ENCODE peak calls at places on chromosomes 11 and 22, in seven cellular contexts. J is adipocyte, A is left lung, V is lung, W is stomach, B is ovary, S is upper lobe of right lung. I is an unnamed sample. For H3K9me3 and H3K4me1, the result is how much of the 10 kb centered on the place peaks cover.

GRCh38 chr11:30786392-30787120 is 200.4 kb upstream of the MPPED2 start:
- DNase-seq in S (no peak), A (no peak), B (no peak), V (no peak), W (no peak), J (no peak), I (no peak)

GRCh38 chr11:26186389-26186788 is 145.5 kb upstream of the ANO3 start:
- DNase-seq in W (no peak), B (no peak), S (no peak), V (no peak), J (no peak), A (no peak), I (no peak)

GRCh38 chr11:47412152-47412746 is 3.9 kb downstream of the SLC39A13 start:
- DNase-seq in W (peak), S (peak), J (peak), B (peak), V (peak), A (peak), I (peak)

GRCh38 chr11:24239930-24240329 is 256.9 kb upstream of the LUZP2 start:
- DNase-seq in W (no peak), S (no peak), J (no peak), V (no peak), B (no peak), A (no peak), I (no peak)

GRCh38 chr11:19345519-19345847 is 104.7 kb upstream of the E2F8 start:
- DNase-seq in W (no peak), J (peak), S (no peak), A (peak), B (no peak), V (no peak), I (no peak)

GRCh38 chr22:30513462-30513861 is 8.0 kb upstream of the SEC14L4 start:
- DNase-seq in J (no peak), S (no peak), W (no peak), B (no peak), V (no peak), A (no peak), I (no peak)

GRCh38 chr11:17822021-17822781 is 87.6 kb downstream of the KCNC1 start:
- DNase-seq in J (peak), B (no peak), A (no peak), S (no peak), W (no peak), V (no peak), I (no peak)

GRCh38 chr11:107752954-107753822 is 41.3 kb upstream of the SLN start:
- DNase-seq in A (no peak), W (no peak), J (no peak), V (no peak), S (no peak), B (no peak), I (no peak)

GRCh38 chr11:47143322-47143721 is 33.4 kb downstream of the ARFGAP2 start:
- DNase-seq in V (no peak), S (no peak), A (no peak), W (no peak), B (peak), J (peak), I (no peak)

GRCh38 chr22:20237480-20238440 is 30.4 kb downstream of the RTN4R start:
- DNase-seq in V (no peak), J (peak), W (no peak), B (peak), A (no peak), S (no peak), I (no peak)

GRCh38 chr11:4626207-4627105 is 10.8 kb upstream of the OR51D1 start:
- DNase-seq in S (no peak), W (peak), J (peak), V (peak), A (no peak), B (peak), I (peak)

GRCh38 chr11:62880803-62881578 is at the start of gene SLC3A2:
- DNase-seq in B (peak), V (peak), J (peak), A (peak), S (peak), W (peak), I (peak)

GRCh38 chr22:36383110-36383581 is 4.6 kb downstream of the MYH9 start:
- DNase-seq in V (no peak), S (no peak), A (no peak), B (no peak), J (peak), W (peak), I (no peak)

GRCh38 chr22:39738746-39739145 is 154.8 kb downstream of the ENTHD1 start:
- DNase-seq in W (no peak), J (peak), V (no peak), B (no peak), S (no peak), A (no peak), I (no peak)

GRCh38 chr11:77055913-77056312 is 10.9 kb upstream of the CAPN5 start:
- DNase-seq in W (no peak), S (no peak), V (no peak), A (no peak), B (no peak), J (no peak), I (no peak)

GRCh38 chr11:35335226-35335625 is 84.1 kb downstream of the SLC1A2 start:
- DNase-seq in V (no peak), S (no peak), W (no peak), J (no peak), A (no peak), B (no peak), I (no peak)

GRCh38 chr22:42992092-42992491 is 22.9 kb downstream of the PACSIN2 start:
- DNase-seq in V (no peak), J (no peak), W (no peak), S (no peak), B (no peak), A (no peak), I (no peak)
- H3K9me3 ChIP-seq in V (under half), J (under half), W (under half), S (under half), B (under half), A (under half), I (under half)

DNA sequence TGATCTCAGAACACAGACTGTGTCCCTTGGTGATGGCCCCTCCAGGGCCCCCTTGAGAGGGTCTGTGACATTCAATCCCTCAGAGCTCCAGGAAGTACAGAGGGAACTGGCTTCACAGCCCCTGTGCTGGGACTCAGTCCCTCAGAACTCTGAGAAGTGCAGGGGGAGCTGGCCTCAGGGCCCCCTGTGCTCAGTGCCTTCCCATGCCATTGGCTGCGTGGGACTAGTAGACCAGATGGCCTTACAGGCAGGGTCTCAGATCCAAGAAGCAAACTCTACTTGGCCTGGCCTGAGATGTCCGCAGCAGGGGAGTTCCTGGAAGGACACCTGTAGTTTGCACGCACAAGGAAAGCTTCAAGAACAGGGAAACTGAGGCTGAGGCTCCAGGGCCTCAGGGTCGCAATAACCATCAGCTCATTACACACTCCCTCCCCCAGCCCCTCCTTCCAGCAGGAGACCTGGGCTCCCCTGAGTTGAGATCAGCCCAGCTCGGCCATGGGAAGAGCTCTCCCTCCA is 138.4 kb downstream of the BRD1 start:
- DNase-seq in A (no peak), V (no peak), J (no peak), W (no peak), S (no peak), B (no peak), I (no peak)
- H3K4me1 ChIP-seq in A (under half), V (under half), J (under half), W (under half), S (under half), B (under half), I (under half)

GRCh38 chr11:124896821-124897391 is 759 bp downstream of the ROBO4 start:
- DNase-seq in J (no peak), A (no peak), B (peak), S (no peak), W (no peak), V (no peak), I (no peak)
- H3K4me3 ChIP-seq in J (no peak), A (peak), B (no peak), S (peak), W (peak), V (peak), I (no peak)

GRCh38 chr11:83374311-83374710 is 88.1 kb upstream of the CCDC90B start:
- DNase-seq in J (no peak), S (no peak), W (no peak), A (no peak), V (no peak), B (no peak), I (no peak)

GRCh38 chr11:83367745-83368144 is 81.6 kb upstream of the CCDC90B start:
- DNase-seq in W (no peak), B (no peak), V (no peak), A (no peak), S (no peak), J (no peak), I (no peak)

GRCh38 chr11:83371489-83371888 is 85.3 kb upstream of the CCDC90B start:
- DNase-seq in J (no peak), V (no peak), S (no peak), W (no peak), B (no peak), A (no peak), I (no peak)
- H3K9me3 ChIP-seq in J (under half), V (under half), S (under half), W (under half), B (under half), A (under half), I (under half)

DNA sequence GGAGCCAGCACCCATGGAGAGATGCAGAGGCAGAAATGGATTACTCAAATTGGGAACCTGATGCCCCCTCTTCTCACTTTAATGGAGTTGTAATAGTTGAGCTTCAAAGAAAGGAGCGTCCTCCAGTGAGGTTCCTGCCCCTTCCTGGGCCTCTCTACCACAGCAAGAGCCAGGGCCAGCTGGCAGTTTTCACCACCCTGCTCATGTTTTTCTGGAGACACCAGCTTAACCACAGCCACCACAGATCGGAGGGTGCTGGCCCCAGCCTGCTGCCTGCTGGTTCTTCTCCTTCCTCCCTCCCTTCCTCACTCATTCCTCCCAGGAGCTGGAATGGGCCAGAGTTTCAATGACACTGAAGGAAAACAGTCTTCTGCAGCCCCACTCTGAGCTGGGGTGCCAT is 57.8 kb downstream of the TRAF6 start:
- DNase-seq in A (no peak), J (peak), W (no peak), V (no peak), B (no peak), S (no peak), I (no peak)
- H3K4me1 ChIP-seq in A (half or more), J (under half), W (under half), V (under half), B (under half), S (under half), I (under half)

GRCh38 chr11:104899226-104899625 is 966 bp upstream of the CASP12 start:
- DNase-seq in V (no peak), J (no peak), A (no peak), S (no peak), B (no peak), W (no peak), I (no peak)

GRCh38 chr11:104897891-104898684 is at the start of gene CASP12:
- DNase-seq in J (peak), B (no peak), W (no peak), A (no peak), S (no peak), V (no peak), I (no peak)

GRCh38 chr11:104893876-104894275 is 4.4 kb downstream of the CASP12 start:
- DNase-seq in A (no peak), W (no peak), B (no peak), V (no peak), S (no peak), J (no peak), I (no peak)

GRCh38 chr11:104895619-104896018 is 2.6 kb downstream of the CASP12 start:
- DNase-seq in S (no peak), J (no peak), B (no peak), W (no peak), V (no peak), A (no peak), I (no peak)

GRCh38 chr11:104898685-104899013 is 389 bp upstream of the CASP12 start:
- DNase-seq in B (no peak), W (no peak), A (no peak), J (peak), V (no peak), S (no peak), I (no peak)
- H3K4me3 ChIP-seq in B (peak), W (peak), A (no peak), J (peak), V (no peak), S (peak), I (no peak)

GRCh38 chr11:37142591-37142990 is 544.6 kb upstream of the RAG2 start:
- DNase-seq in A (no peak), V (no peak), B (no peak), J (no peak), S (no peak), W (no peak), I (no peak)

GRCh38 chr11:37141707-37142106 is 543.7 kb upstream of the RAG2 start:
- DNase-seq in A (no peak), B (no peak), S (no peak), J (no peak), W (no peak), V (no peak), I (no peak)
- H3K9me3 ChIP-seq in A (under half), B (under half), S (under half), J (under half), W (under half), V (under half), I (under half)

I was measured in mucosa of descending colon.